ENCODE peak calls at places on chromosomes 6 and 20, in seven cellular contexts. O is CD8-positive, alpha-beta T cell; Q is ovary; Z is hepatocyte; E is testis; C is upper lobe of right lung; K is Karpas-422. J is an unnamed sample.

GRCh38 chr6:101085327-101085726 is 204.2 kb upstream of the ASCC3 start:
- DNase-seq in E (no peak), O (no peak), Z (no peak), Q (no peak), C (no peak), K (no peak), J (no peak)

GRCh38 chr6:115544765-115545409 is 515.8 kb downstream of the FRK start:
- DNase-seq in Z (no peak), K (no peak), C (peak; percentile 38), O (no peak), Q (no peak), E (no peak), J (no peak)

GRCh38 chr20:23659989-23660837 is 22.5 kb upstream of the CST3 start:
- DNase-seq in Q (no peak), Z (no peak), C (no peak), O (no peak), K (no peak), E (no peak), J (no peak)

GRCh38 chr6:135583256-135583758 is 85.8 kb upstream of the AHI1 start:
- DNase-seq in C (no peak), E (no peak), Q (no peak), Z (no peak), K (no peak), O (no peak), J (no peak)

GRCh38 chr6:32070814-32071466 is 32.7 kb downstream of the CYP21A2 start:
- DNase-seq in O (no peak), Q (no peak), K (no peak), Z (no peak), E (peak; percentile 41), C (no peak), J (no peak)

GRCh38 chr6:8219352-8219943 is 117.1 kb upstream of the EEF1E1 start:
- DNase-seq in E (peak; percentile 71), Z (peak; percentile 73), Q (peak; percentile 27), K (peak; percentile 70), O (peak; percentile 31), C (no peak), J (peak; percentile 42)

GRCh38 chr6:11702039-11702795 is 76.4 kb downstream of the ADTRP start:
- DNase-seq in O (no peak), Z (peak; percentile 37), K (no peak), Q (no peak), E (no peak), C (no peak), J (no peak)

GRCh38 chr6:118710616-118711015 is 59.2 kb upstream of the CEP85L start:
- DNase-seq in Q (no peak), K (no peak), O (no peak), E (no peak), Z (no peak), C (no peak), J (no peak)

GRCh38 chr6:32415521-32416019 is 8.6 kb upstream of the BTNL2 start:
- DNase-seq in C (peak; percentile 81), K (peak; percentile 91), O (peak; percentile 81), E (peak; percentile 91), Q (peak; percentile 75), Z (peak; percentile 84), J (peak; percentile 70)

GRCh38 chr6:148758492-148758891 is 11.7 kb downstream of the UST start:
- DNase-seq in C (no peak), Q (no peak), Z (no peak), O (no peak), K (peak; percentile 66), E (no peak), J (no peak)

GRCh38 chr20:38523697-38524096 is 51.1 kb downstream of the RALGAPB start:
- DNase-seq in E (no peak), O (no peak), K (no peak), C (no peak), Q (no peak), Z (no peak), J (no peak)

GRCh38 chr6:159376443-159377182 is 207.4 kb downstream of the FNDC1 start:
- DNase-seq in O (no peak), K (no peak), E (no peak), Q (no peak), C (no peak), Z (no peak), J (no peak)

GRCh38 chr6:159375014-159375413 is 205.8 kb downstream of the FNDC1 start:
- DNase-seq in C (no peak), O (no peak), Q (no peak), E (no peak), Z (no peak), K (no peak), J (no peak)

GRCh38 chr6:159380104-159380503 is 210.9 kb downstream of the FNDC1 start:
- DNase-seq in C (no peak), K (no peak), E (no peak), Z (no peak), Q (no peak), O (no peak), J (no peak)

DNA sequence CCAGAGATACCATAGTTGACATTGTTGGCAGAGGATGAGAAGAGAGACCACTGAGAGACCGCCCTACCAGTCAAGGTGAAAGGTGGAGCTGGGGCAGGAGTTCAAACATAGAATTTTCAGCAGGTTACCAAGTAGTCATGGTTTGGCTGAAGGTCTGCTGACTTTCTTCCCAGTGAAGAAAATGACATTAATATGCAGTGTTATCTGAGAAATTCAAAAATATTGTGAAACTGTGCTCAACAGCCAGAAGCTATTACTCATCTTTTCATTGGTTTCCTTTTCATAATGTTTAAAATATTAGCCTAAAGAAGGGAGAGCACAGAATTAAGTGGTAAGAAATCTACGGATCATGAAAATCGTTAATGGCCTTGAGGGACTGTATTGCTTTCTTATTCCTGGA is 209.2 kb downstream of the FNDC1 start:
- DNase-seq in O (no peak), C (no peak), E (no peak), Z (no peak), K (no peak), Q (no peak), J (no peak)
- H3K9me3 ChIP-seq in O (no peaks in the 10 kb centered on the region), C (no peaks in the 10 kb centered on the region), E (no peaks in the 10 kb centered on the region), Z (no peaks in the 10 kb centered on the region), K (no peaks in the 10 kb centered on the region), Q (no peaks in the 10 kb centered on the region), J (no peaks in the 10 kb centered on the region)

GRCh38 chr6:674406-674805 is 17.5 kb upstream of the HUS1B start:
- DNase-seq in Q (no peak), E (no peak), K (peak; percentile 7), Z (no peak), O (no peak), C (no peak), J (no peak)
- H3K4me1 ChIP-seq in Q (peaks cover 3% of the 10 kb centered on the region), E (no peaks in the 10 kb centered on the region), K (no peaks in the 10 kb centered on the region), Z (no peaks in the 10 kb centered on the region), O (no peaks in the 10 kb centered on the region), C (peaks cover 7% of the 10 kb centered on the region), J (no peaks in the 10 kb centered on the region)

DNA sequence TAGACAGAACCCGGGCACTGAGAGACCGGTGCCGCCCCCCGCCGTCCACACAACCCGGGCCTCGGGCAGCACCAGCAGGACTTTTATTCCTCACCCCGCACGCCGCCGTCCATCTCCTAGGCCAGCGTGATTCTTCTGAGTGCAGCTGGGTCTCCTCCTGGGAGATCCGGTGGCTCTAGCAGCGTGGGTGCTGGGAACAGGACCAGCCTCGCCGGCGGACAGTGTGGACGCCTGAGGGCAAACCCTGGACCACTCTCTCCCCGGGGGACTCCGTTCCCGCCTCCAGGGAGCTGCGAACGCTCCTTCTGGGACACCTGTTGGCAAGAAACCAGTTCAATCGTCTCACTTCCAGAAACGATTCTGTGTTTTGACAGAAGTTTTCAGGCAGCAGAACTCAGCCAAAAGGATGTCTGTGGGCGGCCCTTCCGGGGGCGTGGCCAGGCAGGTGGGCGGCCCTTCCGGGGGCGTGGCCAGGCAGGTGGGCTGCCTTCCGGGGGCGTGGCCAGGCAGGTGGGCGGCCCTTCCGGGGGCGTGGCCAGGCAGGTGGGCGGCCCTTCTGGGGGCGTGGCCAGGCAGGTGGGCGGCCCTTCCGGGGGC is 130.7 kb downstream of the DLL1 start:
- DNase-seq in E (no peak), O (no peak), Z (no peak), Q (no peak), K (peak; percentile 58), C (no peak), J (peak; percentile 69)
- H3K9me3 ChIP-seq in E (no peaks in the 10 kb centered on the region), O (no peaks in the 10 kb centered on the region), Z (no peaks in the 10 kb centered on the region), Q (no peaks in the 10 kb centered on the region), K (peaks cover 7% of the 10 kb centered on the region), C (no peaks in the 10 kb centered on the region), J (no peaks in the 10 kb centered on the region)

GRCh38 chr20:1323256-1323655 is 5.7 kb downstream of the SDCBP2 start:
- DNase-seq in O (no peak), C (no peak), Q (peak; percentile 19), K (no peak), E (no peak), Z (no peak), J (no peak)
- H3K4me1 ChIP-seq in O (peaks cover 26% of the 10 kb centered on the region), C (peaks cover 41% of the 10 kb centered on the region), Q (peaks cover 18% of the 10 kb centered on the region), K (peaks cover 30% of the 10 kb centered on the region), E (peaks cover 32% of the 10 kb centered on the region), Z (peaks cover 22% of the 10 kb centered on the region), J (no peaks in the 10 kb centered on the region)

GRCh38 chr6:167564416-167565250 is 239.7 kb downstream of the TTLL2 start:
- DNase-seq in Q (no peak), K (no peak), C (no peak), O (no peak), E (peak; percentile 9), Z (no peak), J (no peak)
- H3K9me3 ChIP-seq in Q (no peaks in the 10 kb centered on the region), K (no peaks in the 10 kb centered on the region), C (no peaks in the 10 kb centered on the region), O (no peaks in the 10 kb centered on the region), E (no peaks in the 10 kb centered on the region), Z (no peaks in the 10 kb centered on the region), J (no peaks in the 10 kb centered on the region)

GRCh38 chr6:16705403-16705993 is 55.8 kb downstream of the ATXN1 start:
- DNase-seq in K (no peak), O (no peak), Q (no peak), Z (no peak), C (no peak), E (no peak), J (no peak)

GRCh38 chr6:16707101-16707783 is 54.0 kb downstream of the ATXN1 start:
- DNase-seq in Z (no peak), Q (no peak), C (no peak), K (no peak), O (no peak), E (no peak), J (no peak)

GRCh38 chr6:16706029-16706428 is 55.2 kb downstream of the ATXN1 start:
- DNase-seq in O (no peak), K (no peak), C (no peak), Z (no peak), Q (no peak), E (no peak), J (no peak)

GRCh38 chr6:16700202-16700997 is 60.9 kb downstream of the ATXN1 start:
- DNase-seq in K (no peak), E (no peak), Z (no peak), C (no peak), Q (no peak), O (peak; percentile 51), J (peak; percentile 18)

GRCh38 chr6:16704706-16705402 is 56.4 kb downstream of the ATXN1 start:
- DNase-seq in E (no peak), Z (no peak), C (no peak), O (peak; percentile 32), K (no peak), Q (no peak), J (no peak)
- H3K4me1 ChIP-seq in E (peaks cover 11% of the 10 kb centered on the region), Z (peaks cover 8% of the 10 kb centered on the region), C (peaks cover 34% of the 10 kb centered on the region), O (peaks cover 13% of the 10 kb centered on the region), K (no peaks in the 10 kb centered on the region), Q (peaks cover 5% of the 10 kb centered on the region), J (no peaks in the 10 kb centered on the region)

J was measured in BE2C.